ENCODE peak calls at places on chromosomes 13 and 19, in eight cellular contexts. One of them, this sample, is unnamed.

GRCh38 chr19:2728783-2729387 is 7.7 kb upstream of the DIRAS1 start:
- DNase-seq in HepG2: no peak
- DNase-seq in endothelial cell of umbilical vein: no peak
- DNase-seq in GM12891: no peak
- DNase-seq in spleen: no peak
- DNase-seq in stomach: no peak
- DNase-seq in transverse colon: no peak
- DNase-seq in breast epithelium: no peak
- DNase-seq in this sample: peak; percentile 34

GRCh38 chr19:44051654-44052402 is at the start of gene ZNF223:
- DNase-seq in breast epithelium: peak; percentile 93
- DNase-seq in endothelial cell of umbilical vein: peak; percentile 91
- DNase-seq in stomach: peak; percentile 95
- DNase-seq in GM12891: peak; percentile 48
- DNase-seq in transverse colon: peak; percentile 95
- DNase-seq in spleen: peak; percentile 94
- DNase-seq in HepG2: peak; percentile 94
- DNase-seq in this sample: peak; percentile 47

GRCh38 chr13:27920677-27921420 is 1.0 kb downstream of the PDX1 start:
- DNase-seq in transverse colon: no peak
- DNase-seq in spleen: no peak
- DNase-seq in HepG2: no peak
- DNase-seq in GM12891: no peak
- DNase-seq in breast epithelium: no peak
- DNase-seq in endothelial cell of umbilical vein: no peak
- DNase-seq in stomach: no peak
- DNase-seq in this sample: peak; percentile 22

GRCh38 chr19:16373539-16373938 is 48.9 kb downstream of the KLF2 start:
- DNase-seq in spleen: peak; percentile 78
- DNase-seq in transverse colon: no peak
- DNase-seq in endothelial cell of umbilical vein: peak; percentile 34
- DNase-seq in GM12891: no peak
- DNase-seq in stomach: no peak
- DNase-seq in breast epithelium: no peak
- DNase-seq in HepG2: peak; percentile 70
- DNase-seq in this sample: no peak

GRCh38 chr13:49292742-49293498 is 45.2 kb downstream of the CDADC1 start:
- DNase-seq in transverse colon: no peak
- DNase-seq in stomach: peak; percentile 41
- DNase-seq in endothelial cell of umbilical vein: peak; percentile 75
- DNase-seq in spleen: no peak
- DNase-seq in GM12891: no peak
- DNase-seq in breast epithelium: no peak
- DNase-seq in HepG2: no peak
- DNase-seq in this sample: no peak

GRCh38 chr19:33373701-33374405 is at the start of gene CEBPG:
- DNase-seq in breast epithelium: no peak
- DNase-seq in endothelial cell of umbilical vein: peak; percentile 54
- DNase-seq in GM12891: peak; percentile 63
- DNase-seq in spleen: no peak
- DNase-seq in HepG2: no peak
- DNase-seq in stomach: peak; percentile 55
- DNase-seq in transverse colon: peak; percentile 68
- DNase-seq in this sample: no peak

GRCh38 chr19:43914051-43914450 is 21.0 kb downstream of the ZNF45 start:
- DNase-seq in stomach: no peak
- DNase-seq in spleen: no peak
- DNase-seq in HepG2: no peak
- DNase-seq in transverse colon: no peak
- DNase-seq in endothelial cell of umbilical vein: no peak
- DNase-seq in GM12891: no peak
- DNase-seq in breast epithelium: no peak
- DNase-seq in this sample: no peak

GRCh38 chr19:41746593-41747227 is 8.6 kb upstream of the CEACAM6 start:
- DNase-seq in spleen: no peak
- DNase-seq in GM12891: peak; percentile 35
- DNase-seq in endothelial cell of umbilical vein: peak; percentile 36
- DNase-seq in breast epithelium: no peak
- DNase-seq in transverse colon: peak; percentile 78
- DNase-seq in stomach: peak; percentile 73
- DNase-seq in HepG2: peak; percentile 29
- DNase-seq in this sample: no peak

GRCh38 chr19:53553865-53554791 is 16.2 kb downstream of the ZNF331 start:
- DNase-seq in transverse colon: peak; percentile 88
- DNase-seq in spleen: peak; percentile 94
- DNase-seq in breast epithelium: peak; percentile 77
- DNase-seq in HepG2: no peak
- DNase-seq in stomach: peak; percentile 90
- DNase-seq in endothelial cell of umbilical vein: peak; percentile 82
- DNase-seq in GM12891: peak; percentile 58
- DNase-seq in this sample: peak; percentile 58

GRCh38 chr13:100347941-100348340 is 240.6 kb downstream of the GGACT start:
- DNase-seq in spleen: no peak
- DNase-seq in GM12891: no peak
- DNase-seq in stomach: no peak
- DNase-seq in HepG2: no peak
- DNase-seq in transverse colon: no peak
- DNase-seq in breast epithelium: no peak
- DNase-seq in endothelial cell of umbilical vein: peak; percentile 64
- DNase-seq in this sample: no peak

GRCh38 chr13:94121686-94122085 is 357.8 kb downstream of the DCT start:
- DNase-seq in HepG2: no peak
- DNase-seq in transverse colon: no peak
- DNase-seq in breast epithelium: no peak
- DNase-seq in GM12891: no peak
- DNase-seq in spleen: no peak
- DNase-seq in endothelial cell of umbilical vein: no peak
- DNase-seq in stomach: no peak
- DNase-seq in this sample: no peak

GRCh38 chr13:66138172-66138811 is 1091.8 kb downstream of the PCDH9 start:
- DNase-seq in stomach: no peak
- DNase-seq in GM12891: no peak
- DNase-seq in spleen: no peak
- DNase-seq in breast epithelium: no peak
- DNase-seq in endothelial cell of umbilical vein: no peak
- DNase-seq in transverse colon: no peak
- DNase-seq in HepG2: no peak
- DNase-seq in this sample: no peak

GRCh38 chr19:16619456-16619855 is 8.5 kb downstream of the MED26 start:
- DNase-seq in GM12891: no peak
- DNase-seq in transverse colon: no peak
- DNase-seq in breast epithelium: no peak
- DNase-seq in HepG2: no peak
- DNase-seq in endothelial cell of umbilical vein: no peak
- DNase-seq in spleen: no peak
- DNase-seq in stomach: no peak
- DNase-seq in this sample: no peak

GRCh38 chr19:53094749-53095575 is 8.3 kb downstream of the ZNF160 start:
- DNase-seq in endothelial cell of umbilical vein: no peak
- DNase-seq in transverse colon: no peak
- DNase-seq in stomach: no peak
- DNase-seq in breast epithelium: no peak
- DNase-seq in HepG2: no peak
- DNase-seq in spleen: no peak
- DNase-seq in GM12891: peak; percentile 13
- DNase-seq in this sample: no peak

GRCh38 chr13:52711277-52711676 is 28.3 kb downstream of the CNMD start:
- DNase-seq in spleen: no peak
- DNase-seq in endothelial cell of umbilical vein: no peak
- DNase-seq in stomach: no peak
- DNase-seq in breast epithelium: no peak
- DNase-seq in HepG2: no peak
- DNase-seq in GM12891: no peak
- DNase-seq in transverse colon: no peak
- DNase-seq in this sample: no peak

GRCh38 chr13:76216729-76217128 is 580.6 kb downstream of the LMO7 start:
- DNase-seq in spleen: no peak
- DNase-seq in GM12891: no peak
- DNase-seq in transverse colon: no peak
- DNase-seq in HepG2: no peak
- DNase-seq in stomach: no peak
- DNase-seq in breast epithelium: no peak
- DNase-seq in endothelial cell of umbilical vein: no peak
- DNase-seq in this sample: no peak

GRCh38 chr19:46849610-46850009 is 1.0 kb downstream of the AP2S1 start:
- DNase-seq in GM12891: no peak
- DNase-seq in breast epithelium: peak; percentile 30
- DNase-seq in spleen: peak; percentile 70
- DNase-seq in HepG2: no peak
- DNase-seq in stomach: no peak
- DNase-seq in transverse colon: no peak
- DNase-seq in endothelial cell of umbilical vein: peak; percentile 45
- DNase-seq in this sample: no peak

GRCh38 chr19:42276821-42277220 is 7.8 kb downstream of the CIC start:
- DNase-seq in HepG2: no peak
- DNase-seq in spleen: no peak
- DNase-seq in stomach: no peak
- DNase-seq in transverse colon: no peak
- DNase-seq in endothelial cell of umbilical vein: no peak
- DNase-seq in GM12891: no peak
- DNase-seq in breast epithelium: no peak
- DNase-seq in this sample: no peak

GRCh38 chr19:10363789-10364281 is 16.5 kb downstream of the TYK2 start:
- DNase-seq in spleen: no peak
- DNase-seq in endothelial cell of umbilical vein: no peak
- DNase-seq in stomach: no peak
- DNase-seq in breast epithelium: no peak
- DNase-seq in transverse colon: no peak
- DNase-seq in HepG2: no peak
- DNase-seq in GM12891: no peak
- DNase-seq in this sample: no peak

GRCh38 chr13:99371956-99372355 is 64.8 kb upstream of the GPR183 start:
- DNase-seq in GM12891: no peak
- DNase-seq in transverse colon: no peak
- DNase-seq in stomach: no peak
- DNase-seq in HepG2: no peak
- DNase-seq in breast epithelium: no peak
- DNase-seq in endothelial cell of umbilical vein: no peak
- DNase-seq in spleen: no peak
- DNase-seq in this sample: no peak

GRCh38 chr13:111587249-111587648 is 266.8 kb downstream of the TEX29 start:
- DNase-seq in endothelial cell of umbilical vein: no peak
- DNase-seq in GM12891: no peak
- DNase-seq in transverse colon: no peak
- DNase-seq in stomach: peak; percentile 24
- DNase-seq in spleen: no peak
- DNase-seq in breast epithelium: no peak
- DNase-seq in HepG2: no peak
- DNase-seq in this sample: no peak
- TF ChIP-seq POLR2AphosphoS5 in endothelial cell of umbilical vein: no peak
- TF ChIP-seq POLR2AphosphoS5 in GM12891: no peak
- TF ChIP-seq POLR2AphosphoS5 in transverse colon: no peak
- TF ChIP-seq POLR2AphosphoS5 in stomach: no peak
- TF ChIP-seq POLR2AphosphoS5 in spleen: no peak
- TF ChIP-seq POLR2AphosphoS5 in breast epithelium: no peak
- TF ChIP-seq POLR2AphosphoS5 in HepG2: no peak
- TF ChIP-seq POLR2AphosphoS5 in this sample: no peak

GRCh38 chr19:49676690-49677231 is 310 bp upstream of the PRMT1 start:
- DNase-seq in spleen: peak; percentile 99
- DNase-seq in transverse colon: peak; percentile 100
- DNase-seq in breast epithelium: peak; percentile 100
- DNase-seq in stomach: peak; percentile 100
- DNase-seq in endothelial cell of umbilical vein: peak; percentile 100
- DNase-seq in GM12891: peak; percentile 89
- DNase-seq in HepG2: peak; percentile 99
- DNase-seq in this sample: peak; percentile 92

GRCh38 chr19:49678970-49679831 is 2.1 kb downstream of the PRMT1 start:
- DNase-seq in stomach: no peak
- DNase-seq in spleen: peak; percentile 75
- DNase-seq in breast epithelium: no peak
- DNase-seq in transverse colon: no peak
- DNase-seq in HepG2: no peak
- DNase-seq in GM12891: no peak
- DNase-seq in endothelial cell of umbilical vein: no peak
- DNase-seq in this sample: no peak

GRCh38 chr19:49677901-49678674 is 1.0 kb downstream of the PRMT1 start:
- DNase-seq in HepG2: peak; percentile 74
- DNase-seq in spleen: peak; percentile 91
- DNase-seq in GM12891: no peak
- DNase-seq in stomach: peak; percentile 68
- DNase-seq in endothelial cell of umbilical vein: peak; percentile 77
- DNase-seq in transverse colon: peak; percentile 78
- DNase-seq in breast epithelium: peak; percentile 72
- DNase-seq in this sample: no peak

GRCh38 chr19:49677232-49677881 is at the start of gene PRMT1:
- DNase-seq in GM12891: no peak
- DNase-seq in transverse colon: peak; percentile 44
- DNase-seq in breast epithelium: no peak
- DNase-seq in HepG2: peak; percentile 35
- DNase-seq in stomach: no peak
- DNase-seq in spleen: peak; percentile 92
- DNase-seq in endothelial cell of umbilical vein: no peak
- DNase-seq in this sample: no peak

GRCh38 chr19:49676136-49676689 is 858 bp upstream of the PRMT1 start:
- DNase-seq in breast epithelium: peak; percentile 86
- DNase-seq in spleen: peak; percentile 90
- DNase-seq in GM12891: no peak
- DNase-seq in HepG2: peak; percentile 80
- DNase-seq in stomach: peak; percentile 84
- DNase-seq in transverse colon: peak; percentile 90
- DNase-seq in endothelial cell of umbilical vein: no peak
- DNase-seq in this sample: no peak
- TF ChIP-seq POLR2A in breast epithelium: no peak
- TF ChIP-seq POLR2A in spleen: peak; percentile 49
- TF ChIP-seq POLR2A in GM12891: peak; percentile 94
- TF ChIP-seq POLR2A in HepG2: peak; percentile 77
- TF ChIP-seq POLR2A in stomach: no peak
- TF ChIP-seq POLR2A in transverse colon: no peak
- TF ChIP-seq POLR2A in endothelial cell of umbilical vein: peak; percentile 72
- TF ChIP-seq POLR2A in this sample: peak; percentile 98

GRCh38 chr13:29546662-29547061 is 48.8 kb downstream of the SLC7A1 start:
- DNase-seq in breast epithelium: no peak
- DNase-seq in GM12891: no peak
- DNase-seq in transverse colon: no peak
- DNase-seq in spleen: no peak
- DNase-seq in endothelial cell of umbilical vein: peak; percentile 58
- DNase-seq in HepG2: no peak
- DNase-seq in stomach: no peak
- DNase-seq in this sample: no peak
- TF ChIP-seq POLR2AphosphoS5 in breast epithelium: no peak
- TF ChIP-seq POLR2AphosphoS5 in GM12891: no peak
- TF ChIP-seq POLR2AphosphoS5 in transverse colon: no peak
- TF ChIP-seq POLR2AphosphoS5 in spleen: no peak
- TF ChIP-seq POLR2AphosphoS5 in endothelial cell of umbilical vein: no peak
- TF ChIP-seq POLR2AphosphoS5 in HepG2: no peak
- TF ChIP-seq POLR2AphosphoS5 in stomach: no peak
- TF ChIP-seq POLR2AphosphoS5 in this sample: no peak

GRCh38 chr13:109938255-109938936 is 152.0 kb upstream of the IRS2 start:
- DNase-seq in transverse colon: no peak
- DNase-seq in endothelial cell of umbilical vein: no peak
- DNase-seq in breast epithelium: no peak
- DNase-seq in HepG2: no peak
- DNase-seq in spleen: no peak
- DNase-seq in stomach: no peak
- DNase-seq in GM12891: no peak
- DNase-seq in this sample: no peak
- TF ChIP-seq POLR2A in transverse colon: no peak
- TF ChIP-seq POLR2A in endothelial cell of umbilical vein: no peak
- TF ChIP-seq POLR2A in breast epithelium: no peak
- TF ChIP-seq POLR2A in HepG2: no peak
- TF ChIP-seq POLR2A in spleen: no peak
- TF ChIP-seq POLR2A in stomach: no peak
- TF ChIP-seq POLR2A in GM12891: no peak
- TF ChIP-seq POLR2A in this sample: no peak

GRCh38 chr13:38147050-38147449 is 202.6 kb upstream of the UFM1 start:
- DNase-seq in HepG2: no peak
- DNase-seq in stomach: no peak
- DNase-seq in transverse colon: no peak
- DNase-seq in GM12891: no peak
- DNase-seq in endothelial cell of umbilical vein: no peak
- DNase-seq in spleen: no peak
- DNase-seq in breast epithelium: no peak
- DNase-seq in this sample: no peak
- TF ChIP-seq POLR2AphosphoS5 in HepG2: no peak
- TF ChIP-seq POLR2AphosphoS5 in stomach: no peak
- TF ChIP-seq POLR2AphosphoS5 in transverse colon: peak; percentile 25
- TF ChIP-seq POLR2AphosphoS5 in GM12891: no peak
- TF ChIP-seq POLR2AphosphoS5 in endothelial cell of umbilical vein: no peak
- TF ChIP-seq POLR2AphosphoS5 in spleen: no peak
- TF ChIP-seq POLR2AphosphoS5 in breast epithelium: no peak
- TF ChIP-seq POLR2AphosphoS5 in this sample: no peak